ENCODE peak calls at places on chromosomes 11 and 22, in eight cellular contexts. S is A549; D is CD4-positive, CD25-positive, alpha-beta regulatory T cell; H is ovary; K is neuronal stem cell; W is colonic mucosa; A is GM23248; P is stimulated activated CD4-positive, alpha-beta T cell treated with anti-CD3 and anti-CD28 coated beads, Interleukin-2, amount 100 ng/mL, for 24 hours. F is an unnamed sample.

GRCh38 chr11:64929625-64930024 is 5.1 kb downstream of the PPP2R5B start:
- DNase-seq in S (no peak), D (no peak), H (no peak), K (no peak), W (no peak), A (no peak), P (no peak), F (no peak)

GRCh38 chr11:134657631-134658030 is 245.6 kb upstream of the B3GAT1 start:
- DNase-seq in S (no peak), D (no peak), H (no peak), K (no peak), W (peak), A (no peak), P (no peak), F (no peak)

GRCh38 chr11:114162719-114163123 is 103.2 kb downstream of the ZBTB16 start:
- DNase-seq in S (peak), D (no peak), H (peak), K (no peak), W (peak), A (peak), P (no peak), F (peak)

GRCh38 chr22:48943567-48944432 is 883.9 kb downstream of the BRD1 start:
- DNase-seq in S (peak), D (peak), H (no peak), K (peak), W (peak), A (peak), P (no peak), F (no peak)

GRCh38 chr22:27790396-27791216 is 10.9 kb downstream of the MN1 start:
- DNase-seq in S (no peak), D (no peak), H (no peak), K (no peak), W (no peak), A (no peak), P (no peak), F (no peak)

GRCh38 chr11:64855596-64856304 is 11.3 kb upstream of the CDC42BPG start:
- DNase-seq in S (no peak), D (no peak), H (no peak), K (no peak), W (no peak), A (peak), P (no peak), F (no peak)

GRCh38 chr11:69215216-69215615 is 59.5 kb downstream of the SMIM38 start:
- DNase-seq in S (no peak), D (no peak), H (no peak), K (no peak), W (no peak), A (no peak), P (peak), F (no peak)

GRCh38 chr11:32173435-32173834 is 82.6 kb downstream of the RCN1 start:
- DNase-seq in S (peak), D (peak), H (peak), K (peak), W (peak), A (peak), P (peak), F (peak)

GRCh38 chr11:106418786-106419185 is 341.3 kb downstream of the AASDHPPT start:
- DNase-seq in S (no peak), D (no peak), H (no peak), K (no peak), W (no peak), A (no peak), P (no peak), F (no peak)